ENCODE peak calls at places on chromosomes 3 and 15, in four cellular contexts. O is tibial artery, F is right lobe of liver, G is sigmoid colon. J is an unnamed sample.

GRCh38 chr15:74773329-74773728 is 8.6 kb upstream of the CSK start:
- DNase-seq in O (no peak), F (no peak), G (no peak), J (no peak)

GRCh38 chr15:83284563-83285283 is at the start of gene BNC1:
- DNase-seq in O (no peak), F (no peak), G (no peak), J (no peak)

GRCh38 chr15:56124391-56124790 is 119.3 kb downstream of the RFX7 start:
- DNase-seq in O (no peak), F (no peak), G (no peak), J (no peak)

GRCh38 chr3:135944831-135945230 is 20.7 kb upstream of the PPP2R3A start:
- DNase-seq in O (no peak), F (no peak), G (no peak), J (no peak)

GRCh38 chr3:24167468-24167867 is 222.4 kb downstream of the NR1D2 start:
- DNase-seq in O (no peak), F (no peak), G (no peak), J (no peak)

GRCh38 chr15:34049096-34049495 is 10.1 kb upstream of the AVEN start:
- DNase-seq in O (no peak), F (no peak), G (no peak), J (no peak)

GRCh38 chr3:79937567-79937966 is 169.8 kb upstream of the ROBO1 start:
- DNase-seq in O (no peak), F (no peak), G (no peak), J (no peak)

GRCh38 chr3:59246719-59247401 is 197.0 kb upstream of the CFAP20DC start:
- DNase-seq in O (no peak), F (no peak), G (no peak), J (no peak)

GRCh38 chr3:52446631-52447511 is 2.0 kb upstream of the SEMA3G start:
- DNase-seq in O (peak; percentile 72), F (no peak), G (peak; percentile 81), J (peak; percentile 64)

GRCh38 chr15:58040117-58040516 is 25.4 kb downstream of the ALDH1A2 start:
- DNase-seq in O (no peak), F (no peak), G (no peak), J (no peak)

DNA sequence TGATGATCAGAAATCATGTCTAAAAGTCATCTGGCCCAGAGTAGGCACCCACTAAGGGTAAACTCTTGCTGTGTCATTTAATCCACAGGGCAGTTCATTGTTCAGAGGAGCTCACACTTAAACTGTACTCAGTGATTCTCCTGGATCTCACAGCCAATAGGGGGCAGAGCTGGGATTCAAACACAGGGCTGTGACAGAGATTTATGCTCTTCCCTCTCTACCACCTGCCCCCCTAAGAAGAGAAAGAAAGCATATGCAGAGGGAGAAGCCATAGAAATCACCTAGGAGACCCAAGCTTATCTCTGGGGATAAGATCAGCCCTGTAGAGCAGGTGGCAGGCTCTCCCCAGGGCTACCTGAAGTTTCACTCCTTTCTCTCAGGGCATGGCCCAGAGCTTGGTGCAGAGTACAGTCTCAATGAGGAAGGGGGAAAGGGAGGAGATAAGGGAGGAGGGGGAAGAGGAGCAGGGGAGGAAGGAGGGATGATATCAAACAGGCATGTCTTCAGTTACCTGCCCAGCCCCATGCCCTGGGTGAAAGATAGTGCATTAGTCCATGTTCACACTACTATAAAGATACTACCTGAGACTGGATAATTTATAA is 51.8 kb upstream of the ADPGK start:
- DNase-seq in O (no peak), F (no peak), G (no peak), J (no peak)
- TF ChIP-seq CTCF in O (no peak), F (peak; percentile 44), G (no peak), J (no peak)

GRCh38 chr3:122394173-122394572 is 10.2 kb downstream of the FAM162A start:
- DNase-seq in O (no peak), F (no peak), G (no peak), J (no peak)

GRCh38 chr3:122392868-122393844 is 9.2 kb downstream of the FAM162A start:
- DNase-seq in O (no peak), F (no peak), G (no peak), J (no peak)

GRCh38 chr3:122390665-122391064 is 6.7 kb downstream of the FAM162A start:
- DNase-seq in O (no peak), F (no peak), G (no peak), J (no peak)

GRCh38 chr3:122389892-122390291 is 5.9 kb downstream of the FAM162A start:
- DNase-seq in O (no peak), F (no peak), G (no peak), J (no peak)

GRCh38 chr3:122391674-122392446 is 7.9 kb downstream of the FAM162A start:
- DNase-seq in O (no peak), F (no peak), G (no peak), J (no peak)
- H3K4me1 ChIP-seq in O (no peaks in the 10 kb centered on the region), F (peaks cover 42% of the 10 kb centered on the region), G (no peaks in the 10 kb centered on the region), J (no peaks in the 10 kb centered on the region)

GRCh38 chr15:65690173-65690572 is 68.4 kb downstream of the SLC24A1 start:
- DNase-seq in O (no peak), F (no peak), G (no peak), J (no peak)

GRCh38 chr15:65690778-65691177 is 69.0 kb downstream of the SLC24A1 start:
- DNase-seq in O (no peak), F (no peak), G (no peak), J (no peak)

DNA sequence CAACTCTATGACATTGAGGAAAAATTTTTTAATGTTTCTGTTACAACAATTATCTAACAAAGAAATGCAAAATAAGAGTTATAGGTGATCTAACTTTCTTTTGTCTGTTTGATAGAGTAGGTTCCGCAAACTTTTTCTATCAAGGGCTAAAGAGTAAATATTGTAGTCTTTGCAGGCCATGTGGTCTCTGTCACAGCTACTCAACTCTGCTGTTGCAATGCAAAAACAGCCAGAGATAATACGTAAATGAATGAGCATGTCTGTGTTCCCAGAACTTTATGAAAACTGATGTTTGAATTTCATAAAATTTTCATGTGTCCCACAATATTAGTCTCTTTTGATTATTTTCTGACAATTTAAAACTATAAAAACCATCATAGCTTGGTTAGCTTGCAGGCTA is 73.3 kb downstream of the SLC24A1 start:
- DNase-seq in O (no peak), F (no peak), G (no peak), J (no peak)
- H3K27ac ChIP-seq in O (no peak overlapping the region), F (no peak overlapping the region), G (peak overlapping the region; percentile 50), J (no peak overlapping the region)

DNA sequence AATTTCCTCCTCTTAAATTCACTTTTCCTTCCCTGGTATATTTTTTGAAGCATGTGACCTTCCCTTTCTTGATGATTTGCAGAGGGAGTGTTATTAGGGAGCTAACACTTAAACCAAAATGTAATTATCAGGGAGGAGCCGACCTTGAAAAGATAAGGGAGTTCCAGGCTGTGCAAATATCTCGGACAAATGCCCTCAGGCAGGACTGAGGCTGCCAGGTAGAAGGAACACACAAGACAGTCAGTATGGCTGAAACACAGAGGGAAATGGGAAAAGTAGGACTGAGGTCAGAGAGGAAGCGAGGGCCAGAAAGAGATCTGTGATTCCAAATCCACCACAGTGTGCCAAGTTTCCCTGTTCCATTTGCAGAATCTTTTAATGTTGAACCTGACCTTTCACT is 221.0 kb downstream of the CNTN3 start:
- DNase-seq in O (no peak), F (no peak), G (no peak), J (no peak)
- TF ChIP-seq CTCF in O (no peak), F (no peak), G (no peak), J (no peak)

GRCh38 chr3:57756528-57757401 is 656 bp downstream of the SLMAP start:
- DNase-seq in O (peak; percentile 80), F (peak; percentile 62), G (peak; percentile 81), J (peak; percentile 58)

GRCh38 chr3:57755368-57756021 is 614 bp upstream of the SLMAP start:
- DNase-seq in O (no peak), F (peak; percentile 59), G (peak; percentile 73), J (peak; percentile 57)

GRCh38 chr3:57757642-57758297 is 1.7 kb downstream of the SLMAP start:
- DNase-seq in O (no peak), F (no peak), G (no peak), J (no peak)

GRCh38 chr3:57758686-57759085 is 2.6 kb downstream of the SLMAP start:
- DNase-seq in O (no peak), F (no peak), G (no peak), J (no peak)

DNA sequence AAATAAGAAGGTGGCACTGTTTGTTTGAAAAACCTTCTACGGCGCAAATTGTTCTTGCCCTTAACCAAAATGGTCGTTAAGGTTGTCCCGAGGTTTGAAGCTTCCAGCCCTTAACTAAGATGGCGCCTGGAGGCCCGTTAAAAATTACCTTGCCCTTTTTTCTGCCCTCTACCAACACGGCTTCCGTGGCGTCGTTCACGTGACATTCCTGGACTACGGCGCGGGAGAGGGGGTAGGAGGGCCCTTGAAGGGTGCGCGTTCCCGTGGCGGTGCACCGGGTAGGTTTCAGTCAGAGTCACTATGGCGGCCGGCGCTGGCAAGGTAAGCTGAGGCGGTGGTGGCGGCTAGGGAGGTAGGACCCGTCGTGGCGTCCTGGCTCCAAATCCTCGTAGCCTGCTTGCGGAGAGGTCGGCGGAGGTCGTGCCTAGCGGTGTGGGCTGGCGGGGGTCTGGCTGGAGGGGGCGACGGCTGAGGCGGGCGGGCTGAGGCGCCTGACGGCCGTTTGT is at the start of gene SLMAP:
- DNase-seq in O (peak; percentile 98), F (peak; percentile 98), G (peak; percentile 99), J (peak; percentile 97)
- H3K4me1 ChIP-seq in O (peaks cover 30% of the 10 kb centered on the region), F (peaks cover 26% of the 10 kb centered on the region), G (peaks cover 45% of the 10 kb centered on the region), J (peaks cover 4% of the 10 kb centered on the region)

GRCh38 chr15:69158843-69159240 is 1.6 kb upstream of the GLCE start:
- DNase-seq in O (no peak), F (no peak), G (no peak), J (no peak)
- H3K27ac ChIP-seq in O (no peak overlapping the region), F (no peak overlapping the region), G (no peak overlapping the region), J (no peak overlapping the region)

DNA sequence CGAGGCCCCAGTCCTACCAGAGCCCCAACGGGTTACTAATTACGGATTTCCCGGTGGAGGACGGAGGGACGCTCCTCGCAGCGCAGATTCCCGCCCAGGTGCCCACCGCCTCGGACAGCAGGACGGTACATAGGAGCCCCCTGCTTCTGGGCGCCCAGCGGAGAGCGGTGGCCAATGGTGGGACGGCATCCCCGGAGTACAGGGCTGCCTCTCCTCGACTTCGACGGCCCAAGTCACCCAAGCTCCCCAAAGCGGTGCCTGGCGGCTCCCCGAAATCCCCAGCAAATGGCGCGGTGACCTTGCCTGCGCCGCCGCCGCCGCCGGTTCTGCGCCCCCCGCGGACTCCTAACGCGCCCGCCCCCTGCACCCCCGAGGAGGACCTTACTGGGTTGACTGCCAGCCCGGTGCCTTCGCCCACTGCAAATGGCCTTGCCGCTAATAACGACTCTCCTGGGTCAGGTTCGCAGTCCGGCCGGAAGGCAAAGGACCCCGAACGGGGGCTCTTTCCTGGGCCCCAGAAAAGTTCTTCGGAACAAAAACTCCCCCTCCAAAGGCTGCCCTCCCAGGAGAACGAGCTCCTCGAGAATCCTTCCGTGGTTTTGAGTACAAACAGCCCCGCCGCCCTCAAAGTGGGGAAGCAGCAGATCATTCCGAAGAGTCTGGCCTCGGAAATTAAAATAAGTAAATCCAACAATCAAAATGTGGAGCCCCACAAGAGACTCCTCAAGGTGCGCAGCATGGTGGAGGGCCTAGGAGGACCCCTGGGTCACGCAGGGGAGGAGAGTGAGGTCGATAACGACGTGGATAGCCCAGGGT is 1.1 kb downstream of the ARHGEF26 start:
- DNase-seq in O (peak; percentile 67), F (no peak), G (peak; percentile 73), J (peak; percentile 18)
- TF ChIP-seq CTCF in O (no peak), F (no peak), G (no peak), J (no peak)